ENCODE peak calls at places on chromosome 21, in ten cellular contexts. B, K, N, E, Y, V, P, W, G and R are unnamed samples.

GRCh38 chr21:24861471-24861870 is 745.8 kb downstream of the MRPL39 start:
- DNase-seq in E (no peak), Y (no peak), K (no peak), V (no peak), B (no peak), W (no peak), N (no peak), G (no peak), P (no peak), R (no peak)

GRCh38 chr21:41766883-41767605 is at the start of gene RIPK4:
- DNase-seq in N (peak; percentile 79), Y (peak; percentile 83), E (peak; percentile 45), K (peak; percentile 90), P (peak; percentile 97), W (no peak), B (no peak), G (peak; percentile 91), V (peak; percentile 47), R (peak; percentile 77)

GRCh38 chr21:42362700-42363099 is 3.6 kb downstream of the TFF1 start:
- DNase-seq in Y (no peak), N (no peak), B (no peak), P (no peak), W (no peak), K (no peak), V (no peak), G (no peak), E (no peak), R (no peak)

GRCh38 chr21:16073571-16073970 is 343.8 kb downstream of the USP25 start:
- DNase-seq in P (no peak), K (no peak), W (no peak), G (no peak), B (no peak), Y (no peak), N (no peak), V (no peak), E (no peak), R (no peak)

GRCh38 chr21:37551406-37552355 is 185.1 kb downstream of the DYRK1A start:
- DNase-seq in Y (no peak), W (peak; percentile 51), V (peak; percentile 75), K (no peak), B (no peak), E (no peak), N (peak; percentile 59), G (peak; percentile 38), P (peak; percentile 40), R (no peak)

GRCh38 chr21:45741691-45742090 is 98.2 kb downstream of the PCBP3 start:
- DNase-seq in B (no peak), N (no peak), Y (no peak), E (no peak), V (no peak), G (no peak), K (no peak), P (no peak), W (no peak), R (no peak)

GRCh38 chr21:28779914-28780313 is 212.8 kb downstream of the LTN1 start:
- DNase-seq in Y (no peak), K (no peak), E (no peak), V (no peak), G (no peak), B (no peak), P (no peak), W (no peak), N (no peak), R (no peak)

GRCh38 chr21:44708866-44709425 is 2.4 kb downstream of the TSPEAR start:
- DNase-seq in P (peak; percentile 51), E (no peak), K (no peak), W (no peak), N (no peak), V (no peak), G (no peak), B (no peak), Y (no peak), R (no peak)

GRCh38 chr21:41878831-41879189 is 334 bp downstream of the PRDM15 start:
- DNase-seq in P (peak; percentile 88), W (peak; percentile 81), G (peak; percentile 80), V (peak; percentile 90), Y (peak; percentile 73), B (peak; percentile 79), E (peak; percentile 67), N (peak; percentile 81), K (peak; percentile 74), R (peak; percentile 80)

GRCh38 chr21:45836268-45836655 is 145.3 kb upstream of the COL6A1 start:
- DNase-seq in N (no peak), B (no peak), E (no peak), P (peak; percentile 42), G (no peak), W (no peak), Y (no peak), V (peak; percentile 80), K (no peak), R (no peak)

GRCh38 chr21:34887729-34888568 is 161.2 kb downstream of the RUNX1 start:
- DNase-seq in V (peak; percentile 88), E (peak; percentile 74), W (peak; percentile 55), K (peak; percentile 62), B (peak; percentile 78), N (peak; percentile 83), P (peak; percentile 76), G (peak; percentile 75), Y (peak; percentile 63), R (peak; percentile 57)

GRCh38 chr21:34884346-34884929 is 164.7 kb downstream of the RUNX1 start:
- DNase-seq in G (no peak), B (no peak), Y (no peak), N (no peak), K (no peak), E (no peak), V (no peak), P (no peak), W (no peak), R (no peak)

GRCh38 chr21:34885125-34885524 is 164.0 kb downstream of the RUNX1 start:
- DNase-seq in P (no peak), B (no peak), E (no peak), Y (no peak), V (no peak), W (no peak), G (peak; percentile 29), N (no peak), K (no peak), R (no peak)

GRCh38 chr21:34886554-34887385 is 162.3 kb downstream of the RUNX1 start:
- DNase-seq in N (no peak), P (peak; percentile 79), G (peak; percentile 44), B (no peak), K (no peak), Y (no peak), E (no peak), W (no peak), V (peak; percentile 49), R (peak; percentile 67)

GRCh38 chr21:34885636-34886553 is 163.2 kb downstream of the RUNX1 start:
- DNase-seq in Y (no peak), P (peak; percentile 75), B (no peak), N (no peak), V (peak; percentile 54), K (no peak), E (no peak), W (no peak), G (peak; percentile 80), R (peak; percentile 47)
- TF ChIP-seq CTCF in Y (no peak), P (peak; percentile 13), B (no peak), N (no peak), V (no peak), K (no peak), E (no peak), W (no peak), G (no peak), R (no peak)

DNA sequence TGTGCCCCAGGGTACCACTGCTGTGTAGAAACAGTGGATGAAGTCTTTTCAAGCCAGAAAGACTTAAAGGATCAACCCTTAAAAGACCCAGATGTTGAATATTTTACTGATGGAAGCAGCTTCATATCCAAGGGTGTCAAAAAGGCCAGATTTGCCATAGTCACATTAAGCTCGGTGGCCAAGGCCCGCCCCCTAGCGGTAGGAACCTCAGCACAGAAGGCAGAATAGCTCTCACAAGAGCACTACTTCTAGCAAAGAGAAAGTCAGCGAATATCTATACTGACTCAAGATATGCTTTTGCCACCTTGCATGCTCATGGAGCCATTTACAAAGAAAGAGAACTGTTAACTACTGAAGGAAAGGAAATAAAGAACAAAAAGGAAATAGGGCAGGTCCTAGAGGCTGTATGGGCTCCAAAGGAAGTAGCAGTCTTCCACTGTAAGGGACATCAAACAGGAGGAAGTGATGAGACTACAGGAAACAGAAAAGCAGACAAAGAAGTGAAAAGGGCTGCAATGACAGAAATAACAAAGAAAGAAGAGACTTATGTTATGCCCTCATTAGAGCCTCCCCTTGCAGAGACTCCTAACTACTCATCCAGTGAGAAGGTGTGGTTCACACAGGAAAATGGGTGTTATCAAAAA is 90.5 kb downstream of the LIPI start:
- DNase-seq in Y (no peak), E (no peak), P (peak; percentile 90), N (no peak), V (no peak), K (no peak), W (no peak), B (peak; percentile 21), G (peak; percentile 49), R (peak; percentile 25)
- TF ChIP-seq CTCF in Y (no peak), E (no peak), P (peak; percentile 79), N (no peak), V (peak; percentile 62), K (no peak), W (peak; percentile 39), B (peak; percentile 55), G (peak; percentile 48), R (peak; percentile 46)

GRCh38 chr21:39149882-39150281 is 33.4 kb downstream of the PSMG1 start:
- DNase-seq in G (no peak), Y (no peak), W (no peak), E (no peak), K (no peak), B (no peak), V (no peak), N (no peak), P (no peak), R (no peak)
- TF ChIP-seq CTCF in G (no peak), Y (no peak), W (no peak), E (no peak), K (no peak), B (no peak), V (no peak), N (no peak), P (no peak), R (no peak)

GRCh38 chr21:34071683-34072082 is 1.7 kb upstream of the MRPS6 start:
- DNase-seq in W (no peak), K (no peak), E (no peak), N (no peak), G (no peak), Y (no peak), P (no peak), B (no peak), V (no peak), R (no peak)

GRCh38 chr21:34073749-34074282 is 438 bp downstream of the MRPS6 start:
- DNase-seq in V (peak; percentile 41), G (peak; percentile 37), E (peak; percentile 53), P (peak; percentile 55), N (no peak), K (peak; percentile 13), B (peak; percentile 63), Y (peak; percentile 12), W (no peak), R (peak; percentile 65)

GRCh38 chr21:34073032-34073748 is at the start of the genes MRPS6 and SLC5A3:
- DNase-seq in P (peak; percentile 95), E (peak; percentile 61), V (peak; percentile 87), Y (peak; percentile 81), N (peak; percentile 84), K (peak; percentile 79), G (peak; percentile 93), W (peak; percentile 81), B (peak; percentile 70), R (peak; percentile 90)

GRCh38 chr21:34074283-34075098 is 1.1 kb downstream of the MRPS6 start:
- DNase-seq in V (no peak), G (peak; percentile 42), P (peak; percentile 75), W (no peak), K (no peak), E (no peak), Y (no peak), N (no peak), B (no peak), R (peak; percentile 20)

GRCh38 chr21:34072145-34073031 is 990 bp upstream of the MRPS6 start:
- DNase-seq in Y (no peak), B (peak; percentile 33), P (no peak), G (no peak), E (no peak), V (no peak), N (peak; percentile 49), W (peak; percentile 43), K (peak; percentile 24), R (no peak)
- TF ChIP-seq CTCF in Y (no peak), B (no peak), P (no peak), G (no peak), E (no peak), V (no peak), N (no peak), W (no peak), K (no peak), R (no peak)